ENCODE peak calls at places on chromosomes 6 and 20, in nine cellular contexts. One of them, this sample, is unnamed.

GRCh38 chr6:46393940-46394337 is 97.3 kb downstream of the RCAN2 start:
- DNase-seq in H1: no peak
- DNase-seq in aorta: no peak
- DNase-seq in astrocyte of the spinal cord: no peak
- DNase-seq in neural crest cell: no peak
- DNase-seq in activated gamma-delta T cell treated with Interleukin-2 at 50 U/mL for 16 hours: no peak
- DNase-seq in stimulated activated CD4-positive, alpha-beta T cell treated with anti-CD3 and anti-CD28 coated beads, Interleukin-4, amount 100 ng/mL, for 1 hour: no peak
- DNase-seq in stromal cell of bone marrow: no peak
- DNase-seq in foreskin fibroblast: no peak
- DNase-seq in this sample: no peak

GRCh38 chr6:154907293-154907692 is 87.8 kb upstream of the TIAM2 start:
- DNase-seq in astrocyte of the spinal cord: no peak
- DNase-seq in stromal cell of bone marrow: peak
- DNase-seq in neural crest cell: no peak
- DNase-seq in foreskin fibroblast: no peak
- DNase-seq in H1: no peak
- DNase-seq in stimulated activated CD4-positive, alpha-beta T cell treated with anti-CD3 and anti-CD28 coated beads, Interleukin-4, amount 100 ng/mL, for 1 hour: no peak
- DNase-seq in aorta: no peak
- DNase-seq in activated gamma-delta T cell treated with Interleukin-2 at 50 U/mL for 16 hours: no peak
- DNase-seq in this sample: no peak

GRCh38 chr20:42559665-42560064 is 630.0 kb downstream of the PTPRT start:
- DNase-seq in foreskin fibroblast: no peak
- DNase-seq in stimulated activated CD4-positive, alpha-beta T cell treated with anti-CD3 and anti-CD28 coated beads, Interleukin-4, amount 100 ng/mL, for 1 hour: no peak
- DNase-seq in activated gamma-delta T cell treated with Interleukin-2 at 50 U/mL for 16 hours: no peak
- DNase-seq in astrocyte of the spinal cord: no peak
- DNase-seq in neural crest cell: no peak
- DNase-seq in aorta: no peak
- DNase-seq in H1: no peak
- DNase-seq in stromal cell of bone marrow: no peak
- DNase-seq in this sample: no peak

GRCh38 chr6:166556871-166557322 is 29.6 kb downstream of the RAMACL start:
- DNase-seq in astrocyte of the spinal cord: peak
- DNase-seq in stromal cell of bone marrow: peak
- DNase-seq in neural crest cell: no peak
- DNase-seq in stimulated activated CD4-positive, alpha-beta T cell treated with anti-CD3 and anti-CD28 coated beads, Interleukin-4, amount 100 ng/mL, for 1 hour: no peak
- DNase-seq in aorta: peak
- DNase-seq in H1: no peak
- DNase-seq in activated gamma-delta T cell treated with Interleukin-2 at 50 U/mL for 16 hours: no peak
- DNase-seq in foreskin fibroblast: peak
- DNase-seq in this sample: peak

GRCh38 chr20:11912013-11912663 is 5.6 kb upstream of the BTBD3 start:
- DNase-seq in astrocyte of the spinal cord: no peak
- DNase-seq in stromal cell of bone marrow: no peak
- DNase-seq in aorta: peak
- DNase-seq in H1: no peak
- DNase-seq in stimulated activated CD4-positive, alpha-beta T cell treated with anti-CD3 and anti-CD28 coated beads, Interleukin-4, amount 100 ng/mL, for 1 hour: no peak
- DNase-seq in activated gamma-delta T cell treated with Interleukin-2 at 50 U/mL for 16 hours: no peak
- DNase-seq in foreskin fibroblast: no peak
- DNase-seq in neural crest cell: no peak
- DNase-seq in this sample: no peak

GRCh38 chr6:27863962-27864905 is 48.0 kb downstream of the OR2B2 start:
- DNase-seq in astrocyte of the spinal cord: peak
- DNase-seq in neural crest cell: no peak
- DNase-seq in stromal cell of bone marrow: no peak
- DNase-seq in aorta: peak
- DNase-seq in foreskin fibroblast: no peak
- DNase-seq in activated gamma-delta T cell treated with Interleukin-2 at 50 U/mL for 16 hours: no peak
- DNase-seq in H1: no peak
- DNase-seq in stimulated activated CD4-positive, alpha-beta T cell treated with anti-CD3 and anti-CD28 coated beads, Interleukin-4, amount 100 ng/mL, for 1 hour: peak
- DNase-seq in this sample: no peak

GRCh38 chr6:72554203-72554564 is 67.7 kb upstream of the KCNQ5 start:
- DNase-seq in aorta: no peak
- DNase-seq in H1: no peak
- DNase-seq in stromal cell of bone marrow: peak
- DNase-seq in astrocyte of the spinal cord: peak
- DNase-seq in stimulated activated CD4-positive, alpha-beta T cell treated with anti-CD3 and anti-CD28 coated beads, Interleukin-4, amount 100 ng/mL, for 1 hour: no peak
- DNase-seq in neural crest cell: no peak
- DNase-seq in activated gamma-delta T cell treated with Interleukin-2 at 50 U/mL for 16 hours: no peak
- DNase-seq in foreskin fibroblast: peak
- DNase-seq in this sample: peak

GRCh38 chr6:19231878-19232519 is 605.2 kb upstream of the ID4 start:
- DNase-seq in stimulated activated CD4-positive, alpha-beta T cell treated with anti-CD3 and anti-CD28 coated beads, Interleukin-4, amount 100 ng/mL, for 1 hour: no peak
- DNase-seq in stromal cell of bone marrow: no peak
- DNase-seq in neural crest cell: no peak
- DNase-seq in activated gamma-delta T cell treated with Interleukin-2 at 50 U/mL for 16 hours: no peak
- DNase-seq in H1: no peak
- DNase-seq in aorta: no peak
- DNase-seq in astrocyte of the spinal cord: no peak
- DNase-seq in foreskin fibroblast: no peak
- DNase-seq in this sample: no peak

GRCh38 chr6:157669747-157670216 is 153.3 kb upstream of the SNX9 start:
- DNase-seq in foreskin fibroblast: peak
- DNase-seq in stromal cell of bone marrow: peak
- DNase-seq in neural crest cell: peak
- DNase-seq in H1: peak
- DNase-seq in aorta: peak
- DNase-seq in astrocyte of the spinal cord: peak
- DNase-seq in activated gamma-delta T cell treated with Interleukin-2 at 50 U/mL for 16 hours: no peak
- DNase-seq in stimulated activated CD4-positive, alpha-beta T cell treated with anti-CD3 and anti-CD28 coated beads, Interleukin-4, amount 100 ng/mL, for 1 hour: peak
- DNase-seq in this sample: peak

GRCh38 chr6:98547634-98548033 is 286.7 kb upstream of the POU3F2 start:
- DNase-seq in foreskin fibroblast: no peak
- DNase-seq in stromal cell of bone marrow: no peak
- DNase-seq in stimulated activated CD4-positive, alpha-beta T cell treated with anti-CD3 and anti-CD28 coated beads, Interleukin-4, amount 100 ng/mL, for 1 hour: no peak
- DNase-seq in activated gamma-delta T cell treated with Interleukin-2 at 50 U/mL for 16 hours: no peak
- DNase-seq in neural crest cell: no peak
- DNase-seq in astrocyte of the spinal cord: no peak
- DNase-seq in H1: no peak
- DNase-seq in aorta: no peak
- DNase-seq in this sample: no peak

GRCh38 chr6:5499644-5500306 is 238.5 kb downstream of the FARS2 start:
- DNase-seq in astrocyte of the spinal cord: peak
- DNase-seq in stromal cell of bone marrow: peak
- DNase-seq in activated gamma-delta T cell treated with Interleukin-2 at 50 U/mL for 16 hours: no peak
- DNase-seq in neural crest cell: no peak
- DNase-seq in stimulated activated CD4-positive, alpha-beta T cell treated with anti-CD3 and anti-CD28 coated beads, Interleukin-4, amount 100 ng/mL, for 1 hour: no peak
- DNase-seq in foreskin fibroblast: peak
- DNase-seq in H1: no peak
- DNase-seq in aorta: no peak
- DNase-seq in this sample: peak

GRCh38 chr20:61185181-61185580 is 66.9 kb upstream of the CDH4 start:
- DNase-seq in H1: no peak
- DNase-seq in activated gamma-delta T cell treated with Interleukin-2 at 50 U/mL for 16 hours: no peak
- DNase-seq in stromal cell of bone marrow: no peak
- DNase-seq in stimulated activated CD4-positive, alpha-beta T cell treated with anti-CD3 and anti-CD28 coated beads, Interleukin-4, amount 100 ng/mL, for 1 hour: no peak
- DNase-seq in neural crest cell: no peak
- DNase-seq in astrocyte of the spinal cord: no peak
- DNase-seq in aorta: no peak
- DNase-seq in foreskin fibroblast: no peak
- DNase-seq in this sample: peak

GRCh38 chr6:68313911-68314310 is 321.2 kb upstream of the ADGRB3 start:
- DNase-seq in H1: no peak
- DNase-seq in foreskin fibroblast: peak
- DNase-seq in astrocyte of the spinal cord: peak
- DNase-seq in activated gamma-delta T cell treated with Interleukin-2 at 50 U/mL for 16 hours: no peak
- DNase-seq in aorta: no peak
- DNase-seq in stimulated activated CD4-positive, alpha-beta T cell treated with anti-CD3 and anti-CD28 coated beads, Interleukin-4, amount 100 ng/mL, for 1 hour: no peak
- DNase-seq in stromal cell of bone marrow: no peak
- DNase-seq in neural crest cell: no peak
- DNase-seq in this sample: no peak

GRCh38 chr6:116011520-116011919 is 49.2 kb downstream of the FRK start:
- DNase-seq in stimulated activated CD4-positive, alpha-beta T cell treated with anti-CD3 and anti-CD28 coated beads, Interleukin-4, amount 100 ng/mL, for 1 hour: peak
- DNase-seq in H1: no peak
- DNase-seq in neural crest cell: no peak
- DNase-seq in stromal cell of bone marrow: no peak
- DNase-seq in activated gamma-delta T cell treated with Interleukin-2 at 50 U/mL for 16 hours: no peak
- DNase-seq in astrocyte of the spinal cord: no peak
- DNase-seq in foreskin fibroblast: no peak
- DNase-seq in aorta: no peak
- DNase-seq in this sample: peak

GRCh38 chr6:46290435-46290834 is 119.7 kb upstream of the ENPP5 start:
- DNase-seq in stromal cell of bone marrow: no peak
- DNase-seq in foreskin fibroblast: no peak
- DNase-seq in stimulated activated CD4-positive, alpha-beta T cell treated with anti-CD3 and anti-CD28 coated beads, Interleukin-4, amount 100 ng/mL, for 1 hour: no peak
- DNase-seq in H1: no peak
- DNase-seq in astrocyte of the spinal cord: no peak
- DNase-seq in neural crest cell: no peak
- DNase-seq in aorta: no peak
- DNase-seq in activated gamma-delta T cell treated with Interleukin-2 at 50 U/mL for 16 hours: no peak
- DNase-seq in this sample: no peak

GRCh38 chr20:62246872-62247652 is 8.7 kb downstream of the OSBPL2 start:
- DNase-seq in aorta: no peak
- DNase-seq in foreskin fibroblast: no peak
- DNase-seq in H1: no peak
- DNase-seq in activated gamma-delta T cell treated with Interleukin-2 at 50 U/mL for 16 hours: no peak
- DNase-seq in stimulated activated CD4-positive, alpha-beta T cell treated with anti-CD3 and anti-CD28 coated beads, Interleukin-4, amount 100 ng/mL, for 1 hour: no peak
- DNase-seq in neural crest cell: no peak
- DNase-seq in stromal cell of bone marrow: no peak
- DNase-seq in astrocyte of the spinal cord: no peak
- DNase-seq in this sample: no peak

This sample was measured in RWPE1.